ENCODE peak calls at places on chromosomes 2 and 18, in nine cellular contexts. E, C, N, Y, O, K, A, S and L are unnamed samples.

GRCh38 chr2:4269885-4270284 is 566.5 kb downstream of the DCDC2C start:
- DNase-seq in K (no peak), E (no peak), S (no peak), O (no peak), C (no peak), A (no peak), Y (peak; percentile 27), N (no peak), L (no peak)

GRCh38 chr2:120436885-120437603 is 91.1 kb downstream of the INHBB start:
- DNase-seq in Y (peak; percentile 46), C (peak; percentile 17), N (peak; percentile 41), E (peak; percentile 13), S (peak; percentile 12), A (peak; percentile 83), K (no peak), O (peak; percentile 59), L (no peak)

GRCh38 chr2:222052934-222053367 is 245.8 kb downstream of the PAX3 start:
- DNase-seq in Y (peak; percentile 39), C (no peak), K (no peak), N (no peak), O (peak; percentile 2), S (no peak), E (no peak), A (peak; percentile 5), L (no peak)

GRCh38 chr2:46390036-46390435 is 89.3 kb upstream of the TMEM247 start:
- DNase-seq in E (no peak), K (no peak), Y (no peak), O (no peak), A (no peak), N (no peak), S (no peak), C (no peak), L (no peak)

GRCh38 chr2:101690547-101691182 is 6.8 kb upstream of the MAP4K4 start:
- DNase-seq in O (no peak), E (no peak), S (no peak), A (no peak), C (no peak), K (no peak), Y (no peak), N (no peak), L (no peak)

GRCh38 chr18:59140287-59140885 is 702 bp downstream of the SEC11C start:
- DNase-seq in O (no peak), C (peak; percentile 30), N (peak; percentile 43), Y (no peak), A (peak; percentile 5), S (peak; percentile 40), K (peak; percentile 28), E (peak; percentile 51), L (no peak)

GRCh38 chr2:85462337-85462736 is 43.8 kb downstream of the SH2D6 start:
- DNase-seq in K (no peak), Y (no peak), S (no peak), N (no peak), E (no peak), O (no peak), C (no peak), A (no peak), L (no peak)

GRCh38 chr2:218081695-218082094 is 12.6 kb downstream of the RUFY4 start:
- DNase-seq in K (no peak), A (no peak), O (no peak), Y (no peak), S (peak; percentile 6), N (peak; percentile 30), C (peak; percentile 58), E (peak; percentile 65), L (no peak)

GRCh38 chr2:29733945-29734344 is 187.4 kb downstream of the ALK start:
- DNase-seq in S (no peak), O (no peak), A (no peak), E (no peak), K (no peak), Y (no peak), N (no peak), C (no peak), L (no peak)

GRCh38 chr2:240165638-240166037 is 25.2 kb upstream of the OTOS start:
- DNase-seq in K (no peak), C (no peak), Y (no peak), E (no peak), S (no peak), A (no peak), O (no peak), N (no peak), L (no peak)

GRCh38 chr2:96923810-96924774 is 54.2 kb upstream of the SEMA4C start:
- DNase-seq in E (no peak), K (no peak), S (no peak), O (peak; percentile 78), Y (no peak), A (no peak), C (no peak), N (no peak), L (no peak)

GRCh38 chr2:84493494-84493893 is 22.8 kb upstream of the DNAH6 start:
- DNase-seq in N (peak; percentile 92), O (no peak), Y (no peak), K (no peak), E (peak; percentile 95), C (peak; percentile 91), S (peak; percentile 81), A (peak; percentile 66), L (no peak)

GRCh38 chr2:236675051-236675450 is 105.4 kb downstream of the ACKR3 start:
- DNase-seq in E (peak; percentile 2), S (peak; percentile 53), O (no peak), C (peak; percentile 54), A (no peak), K (no peak), N (no peak), Y (no peak), L (no peak)

GRCh38 chr2:27370026-27370815 is at the start of the genes EIF2B4 and SNX17:
- DNase-seq in A (peak; percentile 99), O (peak; percentile 99), C (peak; percentile 100), S (peak; percentile 100), K (peak; percentile 98), E (peak; percentile 99), Y (peak; percentile 99), N (peak; percentile 99), L (peak; percentile 99)

GRCh38 chr2:161564906-161565305 is 59.3 kb upstream of the SLC4A10 start:
- DNase-seq in C (no peak), K (no peak), O (no peak), Y (no peak), A (no peak), E (no peak), N (no peak), S (no peak), L (no peak)

GRCh38 chr2:161569401-161569800 is 54.8 kb upstream of the SLC4A10 start:
- DNase-seq in S (no peak), O (no peak), Y (no peak), E (no peak), A (no peak), K (no peak), N (no peak), C (no peak), L (no peak)

GRCh38 chr2:161576421-161576820 is 47.8 kb upstream of the SLC4A10 start:
- DNase-seq in K (no peak), N (peak; percentile 5), S (no peak), O (peak; percentile 19), E (no peak), Y (no peak), C (no peak), A (peak; percentile 42), L (no peak)

GRCh38 chr2:161571051-161571429 is 53.2 kb upstream of the SLC4A10 start:
- DNase-seq in Y (no peak), O (peak; percentile 29), N (no peak), C (no peak), A (no peak), S (no peak), K (no peak), E (no peak), L (no peak)

GRCh38 chr2:161570424-161571050 is 53.7 kb upstream of the SLC4A10 start:
- DNase-seq in C (no peak), Y (no peak), S (no peak), E (no peak), A (peak; percentile 3), O (peak; percentile 13), N (peak; percentile 3), K (no peak), L (no peak)
- TF ChIP-seq CTCF in C (peak; percentile 49), Y (no peak), S (no peak), E (peak; percentile 24), A (no peak), O (no peak), N (peak; percentile 26), K (no peak), L (no peak)

GRCh38 chr18:73962251-73962650 is 185.4 kb downstream of the FBXO15 start:
- DNase-seq in O (no peak), Y (no peak), E (peak; percentile 89), K (no peak), A (no peak), S (peak; percentile 79), N (peak; percentile 9), C (peak; percentile 22), L (no peak)

GRCh38 chr18:73954267-73954666 is 193.4 kb downstream of the FBXO15 start:
- DNase-seq in S (no peak), O (no peak), K (no peak), E (no peak), A (no peak), C (no peak), Y (no peak), N (no peak), L (no peak)

DNA sequence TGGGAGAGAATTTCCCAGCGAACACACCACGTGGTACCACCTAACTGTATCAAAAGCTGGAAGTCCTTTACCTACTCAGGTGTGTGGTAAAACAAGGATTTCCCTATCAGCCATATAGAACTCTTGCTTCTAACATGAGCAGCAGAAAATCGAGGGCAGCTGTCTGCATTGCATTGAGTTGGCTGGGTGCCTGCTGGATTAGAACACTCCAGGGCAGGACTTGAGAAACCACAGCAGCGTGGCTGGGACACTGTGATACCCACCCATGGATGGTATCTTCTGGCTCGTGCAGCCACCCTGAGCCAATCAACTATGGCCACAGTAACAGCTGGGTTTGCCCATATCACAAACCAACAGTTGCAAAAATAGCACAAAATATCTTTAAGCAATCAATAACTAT is 188.3 kb downstream of the FBXO15 start:
- DNase-seq in E (no peak), N (no peak), K (no peak), A (no peak), Y (no peak), O (no peak), S (peak; percentile 16), C (no peak), L (no peak)
- TF ChIP-seq CTCF in E (no peak), N (no peak), K (no peak), A (no peak), Y (no peak), O (no peak), S (no peak), C (no peak), L (no peak)

GRCh38 chr2:18752667-18753422 is 163.5 kb upstream of the NT5C1B start:
- DNase-seq in Y (no peak), A (peak; percentile 40), E (peak; percentile 24), C (no peak), K (no peak), S (no peak), O (no peak), N (peak; percentile 48), L (no peak)
- TF ChIP-seq CTCF in Y (no peak), A (peak; percentile 28), E (peak; percentile 26), C (no peak), K (no peak), S (no peak), O (no peak), N (peak; percentile 14), L (no peak)

DNA sequence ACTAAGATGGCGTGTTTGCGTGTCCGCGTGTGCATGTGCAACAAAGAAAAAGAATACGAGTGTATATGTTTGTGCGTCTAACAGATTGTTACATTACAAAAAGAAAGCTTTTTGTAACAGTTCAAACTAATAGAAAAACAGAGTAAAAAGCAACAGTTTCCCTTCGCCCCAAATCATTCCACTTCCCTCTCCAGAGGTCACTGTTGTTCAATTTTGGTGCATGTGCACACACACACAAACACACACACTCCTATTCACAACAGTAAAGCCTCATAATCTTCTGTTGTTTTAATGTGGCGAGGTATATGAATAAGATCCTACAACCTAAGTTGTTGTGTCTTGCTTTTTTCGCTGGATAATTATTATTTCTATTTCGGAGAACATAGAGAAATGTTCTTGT is 357.3 kb upstream of the SLC8A1 start:
- DNase-seq in A (no peak), N (no peak), K (no peak), Y (no peak), E (no peak), C (no peak), S (no peak), O (no peak), L (no peak)
- TF ChIP-seq CTCF in A (no peak), N (no peak), K (no peak), Y (no peak), E (no peak), C (no peak), S (no peak), O (no peak), L (no peak)